ENCODE peak calls at places on chromosome 20, in seven cellular contexts. Z is HCT116; N is ovary; R is HTR-8/SVneo; X is A549; O is stimulated activated naive CD4-positive, alpha-beta T cell treated with Interleukin-2 at 50 U/mL for 16 hours; I is T-helper 2 cell. E is an unnamed sample.

GRCh38 chr20:16580127-16580526 is 6.9 kb upstream of the KIF16B start:
- DNase-seq in Z (no peak), N (no peak), R (no peak), X (peak), O (no peak), I (no peak), E (no peak)

GRCh38 chr20:18057106-18057993 is at the start of gene OVOL2:
- DNase-seq in Z (peak), N (no peak), R (no peak), X (peak), O (no peak), I (no peak), E (no peak)

GRCh38 chr20:47066484-47067270 is 172.0 kb downstream of the EYA2 start:
- DNase-seq in Z (no peak), N (no peak), R (no peak), X (no peak), O (no peak), I (no peak), E (no peak)

GRCh38 chr20:50185426-50185825 is 5.2 kb upstream of the CEBPB start:
- DNase-seq in Z (no peak), N (no peak), R (no peak), X (no peak), O (no peak), I (no peak), E (no peak)

GRCh38 chr20:58618694-58619540 is 32.2 kb upstream of the STX16 start:
- DNase-seq in Z (no peak), N (no peak), R (no peak), X (no peak), O (no peak), I (no peak), E (no peak)

GRCh38 chr20:62186096-62186426 is 3.2 kb downstream of the MTG2 start:
- DNase-seq in Z (no peak), N (no peak), R (no peak), X (no peak), O (no peak), I (no peak), E (no peak)

GRCh38 chr20:59645761-59646171 is 41.4 kb downstream of the PHACTR3 start:
- DNase-seq in Z (no peak), N (no peak), R (no peak), X (no peak), O (no peak), I (no peak), E (no peak)

GRCh38 chr20:32006841-32007786 is 3.1 kb upstream of the CCM2L start:
- DNase-seq in Z (no peak), N (no peak), R (no peak), X (no peak), O (no peak), I (no peak), E (no peak)

GRCh38 chr20:40156600-40157307 is 532.3 kb downstream of the MAFB start:
- DNase-seq in Z (no peak), N (no peak), R (no peak), X (no peak), O (no peak), I (no peak), E (no peak)

GRCh38 chr20:54219751-54220426 is 12.0 kb downstream of the PFDN4 start:
- DNase-seq in Z (peak), N (no peak), R (peak), X (peak), O (no peak), I (no peak), E (no peak)

GRCh38 chr20:11780765-11781369 is 136.8 kb upstream of the BTBD3 start:
- DNase-seq in Z (no peak), N (no peak), R (no peak), X (no peak), O (no peak), I (no peak), E (no peak)

GRCh38 chr20:60050193-60050960 is 92.2 kb downstream of the CDH26 start:
- DNase-seq in Z (peak), N (no peak), R (no peak), X (peak), O (no peak), I (no peak), E (no peak)

GRCh38 chr20:34547844-34548613 is 10.5 kb upstream of the MAP1LC3A start:
- DNase-seq in Z (no peak), N (no peak), R (no peak), X (no peak), O (no peak), I (no peak), E (no peak)

GRCh38 chr20:17650816-17651760 is 31.0 kb downstream of the RRBP1 start:
- DNase-seq in Z (no peak), N (no peak), R (no peak), X (no peak), O (no peak), I (no peak), E (no peak)

GRCh38 chr20:38934530-38934929 is 8.3 kb downstream of the FAM83D start:
- DNase-seq in Z (no peak), N (no peak), R (no peak), X (no peak), O (no peak), I (no peak), E (no peak)

E was measured in effector CD8-positive, alpha-beta T cell.